ENCODE peak calls at places on chromosomes 11 and 22, in nine cellular contexts. R is cardiac muscle cell, H is B cell, V is brain microvascular endothelial cell, S is heart left ventricle, U is WTC11, G is GM12865, N is MCF 10A, W is activated B cell treated with CpG ODN at 0.5 μM for 24 hours. Z is an unnamed sample.

GRCh38 chr11:87466228-87466627 is 428.5 kb downstream of the TMEM135 start:
- DNase-seq in R (no peak), H (no peak), V (no peak), S (no peak), U (no peak), G (no peak), N (no peak), W (no peak), Z (no peak)

GRCh38 chr11:27075192-27075591 is 34.6 kb downstream of the BBOX1 start:
- DNase-seq in R (peak; percentile 14), H (no peak), V (peak; percentile 49), S (no peak), U (no peak), G (no peak), N (no peak), W (no peak), Z (no peak)

GRCh38 chr22:39275814-39276443 is 31.1 kb upstream of the PDGFB start:
- DNase-seq in R (no peak), H (no peak), V (no peak), S (no peak), U (no peak), G (no peak), N (no peak), W (no peak), Z (no peak)

GRCh38 chr22:23184764-23185113 is 4.4 kb downstream of the BCR start:
- DNase-seq in R (no peak), H (no peak), V (no peak), S (no peak), U (no peak), G (no peak), N (no peak), W (no peak), Z (no peak)

GRCh38 chr11:9269492-9270030 is 4.4 kb upstream of the DENND5A start:
- DNase-seq in R (peak; percentile 52), H (no peak), V (no peak), S (no peak), U (no peak), G (no peak), N (no peak), W (no peak), Z (no peak)

GRCh38 chr22:39820266-39820665 is 73.3 kb downstream of the ENTHD1 start:
- DNase-seq in R (peak; percentile 65), H (no peak), V (peak; percentile 76), S (no peak), U (no peak), G (no peak), N (peak; percentile 72), W (no peak), Z (no peak)

GRCh38 chr11:12007769-12008737 is at the start of gene DKK3:
- DNase-seq in R (no peak), H (no peak), V (no peak), S (peak; percentile 30), U (peak; percentile 48), G (no peak), N (no peak), W (no peak), Z (no peak)

GRCh38 chr11:62273284-62273683 is 3.3 kb downstream of the SCGB2A2 start:
- DNase-seq in R (no peak), H (no peak), V (no peak), S (no peak), U (no peak), G (no peak), N (no peak), W (no peak), Z (no peak)

GRCh38 chr11:67535577-67535976 is 12.3 kb upstream of the CABP2 start:
- DNase-seq in R (no peak), H (no peak), V (no peak), S (no peak), U (no peak), G (no peak), N (no peak), W (no peak), Z (no peak)

GRCh38 chr11:103970850-103971249 is 65.6 kb upstream of the DDI1 start:
- DNase-seq in R (no peak), H (no peak), V (no peak), S (no peak), U (no peak), G (no peak), N (no peak), W (no peak), Z (no peak)

GRCh38 chr11:118619444-118620205 is 12.2 kb downstream of the PHLDB1 start:
- DNase-seq in R (peak; percentile 97), H (no peak), V (peak; percentile 97), S (peak; percentile 72), U (no peak), G (no peak), N (peak; percentile 91), W (no peak), Z (no peak)

GRCh38 chr11:76653674-76654309 is 16.8 kb downstream of the LRRC32 start:
- DNase-seq in R (peak; percentile 98), H (no peak), V (no peak), S (peak; percentile 64), U (peak; percentile 4), G (no peak), N (peak; percentile 12), W (no peak), Z (no peak)

GRCh38 chr22:29693151-29693550 is 26.7 kb upstream of the CABP7 start:
- DNase-seq in R (no peak), H (no peak), V (no peak), S (no peak), U (no peak), G (no peak), N (no peak), W (no peak), Z (no peak)

DNA sequence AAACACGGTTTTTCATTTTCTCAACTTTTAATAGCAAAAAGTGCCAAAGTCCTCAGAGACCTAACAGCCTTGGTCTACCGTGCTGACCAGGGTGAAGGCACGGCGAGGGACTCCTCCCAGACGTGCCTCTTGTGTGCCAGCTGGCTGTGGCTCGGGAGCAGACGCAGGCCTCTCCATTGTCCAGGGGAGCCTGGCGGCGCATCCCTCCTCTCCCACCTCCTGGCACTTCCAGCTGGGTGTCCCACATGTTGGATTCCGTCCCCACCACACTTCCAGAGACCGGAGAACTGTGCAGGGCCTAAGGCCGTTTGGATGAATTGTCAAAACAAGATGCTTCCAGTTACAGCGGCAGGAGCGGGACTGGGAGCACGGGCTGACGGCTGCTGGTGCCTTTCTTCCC is 11.6 kb downstream of the CDPF1 start:
- DNase-seq in R (no peak), H (no peak), V (no peak), S (no peak), U (no peak), G (no peak), N (no peak), W (no peak), Z (no peak)
- TF ChIP-seq CTCF in R (no peak), H (no peak), V (no peak), S (no peak), U (no peak), G (no peak), N (no peak), W (no peak), Z (no peak)

DNA sequence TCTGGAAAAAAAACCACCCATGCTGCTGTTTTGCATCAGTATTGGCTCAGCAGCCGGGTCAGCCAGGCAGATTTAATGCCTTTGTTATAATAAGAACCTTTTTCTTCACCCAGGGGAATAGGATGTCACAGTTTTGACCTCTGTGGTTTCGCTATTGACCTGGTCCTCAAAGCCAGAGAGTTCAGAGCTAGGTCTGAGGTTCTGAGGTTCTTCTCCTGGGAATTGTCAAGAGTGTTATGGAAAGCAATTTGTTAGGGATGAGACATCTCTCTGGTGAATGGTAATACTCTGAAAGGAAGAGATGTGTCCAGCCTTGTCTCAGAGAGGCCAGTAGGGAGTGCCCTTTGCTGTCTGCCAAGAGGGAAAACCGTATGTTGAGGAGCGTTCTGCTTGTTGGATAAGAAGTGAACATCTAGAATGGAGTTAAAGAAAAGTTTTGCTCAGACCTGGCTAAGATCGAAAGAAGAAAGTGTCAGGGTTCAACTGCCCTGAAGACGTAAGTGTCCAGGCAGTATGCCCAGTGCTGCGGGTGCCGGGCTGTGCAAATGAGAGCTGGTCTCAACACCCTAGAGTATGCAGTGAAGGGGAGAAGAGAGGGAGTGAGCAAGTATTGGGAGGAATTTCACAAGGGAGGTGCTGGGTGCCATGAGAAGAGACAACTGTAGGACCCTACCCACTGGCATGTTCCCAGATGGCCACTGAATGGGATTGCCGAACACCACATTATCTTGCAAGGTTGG is 150.9 kb upstream of the TTC12 start:
- DNase-seq in R (peak; percentile 67), H (no peak), V (no peak), S (peak; percentile 19), U (no peak), G (no peak), N (no peak), W (no peak), Z (peak; percentile 48)
- TF ChIP-seq CTCF in R (peak; percentile 52), H (no peak), V (peak; percentile 37), S (no peak), U (no peak), G (no peak), N (no peak), W (no peak), Z (peak; percentile 17)

GRCh38 chr11:46686886-46687810 is 13.3 kb downstream of the ARHGAP1 start:
- DNase-seq in R (peak; percentile 89), H (no peak), V (peak; percentile 37), S (no peak), U (no peak), G (no peak), N (peak; percentile 95), W (no peak), Z (no peak)

GRCh38 chr11:46681814-46682213 is 18.6 kb downstream of the ARHGAP1 start:
- DNase-seq in R (no peak), H (no peak), V (no peak), S (no peak), U (no peak), G (no peak), N (no peak), W (no peak), Z (no peak)

GRCh38 chr11:46682773-46683752 is 17.4 kb downstream of the ARHGAP1 start:
- DNase-seq in R (peak; percentile 44), H (no peak), V (no peak), S (no peak), U (no peak), G (no peak), N (peak; percentile 73), W (no peak), Z (no peak)

GRCh38 chr11:46680815-46681214 is 19.6 kb downstream of the ARHGAP1 start:
- DNase-seq in R (no peak), H (no peak), V (no peak), S (no peak), U (no peak), G (no peak), N (no peak), W (no peak), Z (no peak)

GRCh38 chr11:46684364-46684763 is 16.1 kb downstream of the ARHGAP1 start:
- DNase-seq in R (no peak), H (no peak), V (no peak), S (no peak), U (no peak), G (no peak), N (no peak), W (no peak), Z (no peak)
- TF ChIP-seq CTCF in R (no peak), H (no peak), V (no peak), S (no peak), U (no peak), G (no peak), N (no peak), W (no peak), Z (no peak)

DNA sequence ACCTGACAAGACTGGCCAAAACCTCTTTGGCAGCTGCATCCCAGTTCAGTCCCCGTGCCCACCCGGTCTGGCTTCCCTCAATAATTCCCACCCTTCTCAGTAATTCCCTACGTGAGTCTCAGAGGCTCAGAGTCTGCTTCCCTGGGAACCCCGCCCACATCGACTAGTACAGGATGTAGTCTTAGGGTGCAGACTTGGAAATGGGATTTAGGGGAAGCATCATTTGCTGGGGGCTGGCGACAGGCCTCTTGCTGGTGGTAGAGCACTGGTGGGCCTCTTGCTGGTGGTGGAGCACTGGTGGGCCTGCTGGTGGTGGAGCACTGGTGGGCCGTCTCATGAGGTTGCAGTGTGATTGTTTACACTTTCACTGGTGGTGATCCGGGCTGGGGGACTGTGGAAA is 199.5 kb upstream of the B3GAT1 start:
- DNase-seq in R (no peak), H (no peak), V (no peak), S (no peak), U (no peak), G (no peak), N (no peak), W (no peak), Z (peak; percentile 73)
- TF ChIP-seq CTCF in R (no peak), H (no peak), V (no peak), S (no peak), U (no peak), G (no peak), N (no peak), W (no peak), Z (no peak)

Z was measured in osteocyte.